ENCODE peak calls at places on chromosomes 4 and X, in ten cellular contexts. One of them, this sample, is unnamed.

GRCh38 chr4:145523117-145523516 is 41.5 kb downstream of the SMAD1 start:
- DNase-seq in HCT116: no peak
- DNase-seq in IMR-90: peak; percentile 56
- DNase-seq in suprapubic skin: no peak
- DNase-seq in ascending aorta: no peak
- DNase-seq in fibroblast of lung: peak; percentile 56
- DNase-seq in body of pancreas: no peak
- DNase-seq in DND-41: no peak
- DNase-seq in left ventricle myocardium inferior: no peak
- DNase-seq in SK-N-SH: no peak
- DNase-seq in this sample: no peak

GRCh38 chr4:145732001-145732400 is 52.1 kb downstream of the C4orf51 start:
- DNase-seq in DND-41: no peak
- DNase-seq in ascending aorta: no peak
- DNase-seq in SK-N-SH: no peak
- DNase-seq in IMR-90: no peak
- DNase-seq in suprapubic skin: no peak
- DNase-seq in fibroblast of lung: no peak
- DNase-seq in left ventricle myocardium inferior: no peak
- DNase-seq in body of pancreas: no peak
- DNase-seq in HCT116: no peak
- DNase-seq in this sample: no peak

GRCh38 chr4:34516524-34516923 is 1727.8 kb downstream of the ARAP2 start:
- DNase-seq in IMR-90: no peak
- DNase-seq in fibroblast of lung: no peak
- DNase-seq in suprapubic skin: no peak
- DNase-seq in SK-N-SH: no peak
- DNase-seq in HCT116: peak; percentile 10
- DNase-seq in DND-41: no peak
- DNase-seq in left ventricle myocardium inferior: no peak
- DNase-seq in body of pancreas: no peak
- DNase-seq in ascending aorta: no peak
- DNase-seq in this sample: no peak

GRCh38 chr4:44916406-44916805 is 190.1 kb upstream of the GNPDA2 start:
- DNase-seq in HCT116: no peak
- DNase-seq in suprapubic skin: no peak
- DNase-seq in DND-41: no peak
- DNase-seq in IMR-90: no peak
- DNase-seq in SK-N-SH: no peak
- DNase-seq in body of pancreas: no peak
- DNase-seq in ascending aorta: no peak
- DNase-seq in fibroblast of lung: peak; percentile 15
- DNase-seq in left ventricle myocardium inferior: no peak
- DNase-seq in this sample: no peak

GRCh38 chr4:183806341-183806740 is 98.8 kb upstream of the STOX2 start:
- DNase-seq in IMR-90: no peak
- DNase-seq in left ventricle myocardium inferior: no peak
- DNase-seq in HCT116: no peak
- DNase-seq in SK-N-SH: no peak
- DNase-seq in DND-41: no peak
- DNase-seq in body of pancreas: no peak
- DNase-seq in suprapubic skin: no peak
- DNase-seq in fibroblast of lung: no peak
- DNase-seq in ascending aorta: no peak
- DNase-seq in this sample: no peak

GRCh38 chrX:40550069-40550468 is 30.7 kb upstream of the ATP6AP2 start:
- DNase-seq in suprapubic skin: no peak
- DNase-seq in SK-N-SH: peak; percentile 71
- DNase-seq in DND-41: no peak
- DNase-seq in fibroblast of lung: no peak
- DNase-seq in body of pancreas: peak; percentile 31
- DNase-seq in left ventricle myocardium inferior: no peak
- DNase-seq in IMR-90: no peak
- DNase-seq in HCT116: no peak
- DNase-seq in ascending aorta: no peak
- DNase-seq in this sample: no peak

GRCh38 chrX:140157611-140158010 is 192.3 kb upstream of the CXorf66 start:
- DNase-seq in suprapubic skin: no peak
- DNase-seq in HCT116: no peak
- DNase-seq in ascending aorta: no peak
- DNase-seq in IMR-90: peak; percentile 8
- DNase-seq in body of pancreas: no peak
- DNase-seq in left ventricle myocardium inferior: no peak
- DNase-seq in SK-N-SH: no peak
- DNase-seq in DND-41: no peak
- DNase-seq in fibroblast of lung: peak; percentile 12
- DNase-seq in this sample: no peak

GRCh38 chr4:68869274-68869773 is 53.5 kb downstream of the UGT2B10 start:
- DNase-seq in DND-41: no peak
- DNase-seq in HCT116: no peak
- DNase-seq in fibroblast of lung: no peak
- DNase-seq in left ventricle myocardium inferior: no peak
- DNase-seq in SK-N-SH: no peak
- DNase-seq in body of pancreas: no peak
- DNase-seq in ascending aorta: no peak
- DNase-seq in suprapubic skin: no peak
- DNase-seq in IMR-90: no peak
- DNase-seq in this sample: no peak

GRCh38 chr4:119728185-119728584 is 99.6 kb upstream of the PDE5A start:
- DNase-seq in fibroblast of lung: peak; percentile 47
- DNase-seq in body of pancreas: no peak
- DNase-seq in IMR-90: peak; percentile 52
- DNase-seq in DND-41: no peak
- DNase-seq in SK-N-SH: no peak
- DNase-seq in left ventricle myocardium inferior: no peak
- DNase-seq in ascending aorta: no peak
- DNase-seq in HCT116: no peak
- DNase-seq in suprapubic skin: no peak
- DNase-seq in this sample: no peak

GRCh38 chr4:145805490-145805889 is 125.5 kb downstream of the C4orf51 start:
- DNase-seq in HCT116: no peak
- DNase-seq in SK-N-SH: no peak
- DNase-seq in suprapubic skin: no peak
- DNase-seq in fibroblast of lung: no peak
- DNase-seq in ascending aorta: no peak
- DNase-seq in left ventricle myocardium inferior: peak; percentile 22
- DNase-seq in IMR-90: peak; percentile 21
- DNase-seq in body of pancreas: no peak
- DNase-seq in DND-41: no peak
- DNase-seq in this sample: no peak

GRCh38 chr4:34293459-34293858 is 1950.9 kb downstream of the ARAP2 start:
- DNase-seq in fibroblast of lung: no peak
- DNase-seq in body of pancreas: no peak
- DNase-seq in suprapubic skin: no peak
- DNase-seq in ascending aorta: no peak
- DNase-seq in SK-N-SH: no peak
- DNase-seq in DND-41: no peak
- DNase-seq in IMR-90: no peak
- DNase-seq in left ventricle myocardium inferior: no peak
- DNase-seq in HCT116: peak; percentile 72
- DNase-seq in this sample: no peak

GRCh38 chrX:132614297-132614696 is 125.5 kb upstream of the MBNL3 start:
- DNase-seq in HCT116: no peak
- DNase-seq in DND-41: peak; percentile 19
- DNase-seq in ascending aorta: no peak
- DNase-seq in suprapubic skin: no peak
- DNase-seq in SK-N-SH: no peak
- DNase-seq in body of pancreas: no peak
- DNase-seq in fibroblast of lung: peak; percentile 8
- DNase-seq in left ventricle myocardium inferior: no peak
- DNase-seq in IMR-90: no peak
- DNase-seq in this sample: no peak

GRCh38 chrX:141989802-141990201 is 86.1 kb downstream of the MAGEC1 start:
- DNase-seq in ascending aorta: no peak
- DNase-seq in left ventricle myocardium inferior: no peak
- DNase-seq in body of pancreas: peak; percentile 11
- DNase-seq in suprapubic skin: no peak
- DNase-seq in DND-41: no peak
- DNase-seq in IMR-90: no peak
- DNase-seq in HCT116: no peak
- DNase-seq in fibroblast of lung: peak; percentile 60
- DNase-seq in SK-N-SH: no peak
- DNase-seq in this sample: no peak

GRCh38 chr4:68948044-68948743 is 3.4 kb downstream of the UGT2A3 start:
- DNase-seq in suprapubic skin: no peak
- DNase-seq in left ventricle myocardium inferior: no peak
- DNase-seq in DND-41: no peak
- DNase-seq in fibroblast of lung: no peak
- DNase-seq in body of pancreas: no peak
- DNase-seq in HCT116: no peak
- DNase-seq in IMR-90: no peak
- DNase-seq in ascending aorta: no peak
- DNase-seq in SK-N-SH: no peak
- DNase-seq in this sample: no peak

GRCh38 chr4:24857996-24858395 is 54.8 kb downstream of the CCDC149 start:
- DNase-seq in HCT116: no peak
- DNase-seq in ascending aorta: peak; percentile 77
- DNase-seq in body of pancreas: no peak
- DNase-seq in IMR-90: peak; percentile 78
- DNase-seq in DND-41: no peak
- DNase-seq in suprapubic skin: no peak
- DNase-seq in fibroblast of lung: peak; percentile 85
- DNase-seq in SK-N-SH: no peak
- DNase-seq in left ventricle myocardium inferior: no peak
- DNase-seq in this sample: no peak

GRCh38 chr4:174553828-174554227 is 31.5 kb upstream of the HPGD start:
- DNase-seq in left ventricle myocardium inferior: no peak
- DNase-seq in IMR-90: no peak
- DNase-seq in SK-N-SH: no peak
- DNase-seq in DND-41: no peak
- DNase-seq in fibroblast of lung: peak; percentile 55
- DNase-seq in HCT116: no peak
- DNase-seq in body of pancreas: no peak
- DNase-seq in ascending aorta: no peak
- DNase-seq in suprapubic skin: no peak
- DNase-seq in this sample: no peak

GRCh38 chr4:3368841-3369760 is 72.7 kb upstream of the HGFAC start:
- DNase-seq in DND-41: no peak
- DNase-seq in fibroblast of lung: no peak
- DNase-seq in HCT116: no peak
- DNase-seq in left ventricle myocardium inferior: no peak
- DNase-seq in ascending aorta: no peak
- DNase-seq in IMR-90: no peak
- DNase-seq in SK-N-SH: peak; percentile 62
- DNase-seq in body of pancreas: no peak
- DNase-seq in suprapubic skin: no peak
- DNase-seq in this sample: peak; percentile 68

GRCh38 chr4:102534845-102535244 is 33.7 kb downstream of the NFKB1 start:
- DNase-seq in HCT116: no peak
- DNase-seq in DND-41: no peak
- DNase-seq in ascending aorta: no peak
- DNase-seq in suprapubic skin: no peak
- DNase-seq in body of pancreas: no peak
- DNase-seq in left ventricle myocardium inferior: no peak
- DNase-seq in IMR-90: no peak
- DNase-seq in fibroblast of lung: no peak
- DNase-seq in SK-N-SH: no peak
- DNase-seq in this sample: no peak
- H3K4me3 ChIP-seq in HCT116: no peak overlapping the region
- H3K4me3 ChIP-seq in DND-41: no peak overlapping the region
- H3K4me3 ChIP-seq in ascending aorta: no peak overlapping the region
- H3K4me3 ChIP-seq in suprapubic skin: no peak overlapping the region
- H3K4me3 ChIP-seq in body of pancreas: no peak overlapping the region
- H3K4me3 ChIP-seq in left ventricle myocardium inferior: no peak overlapping the region
- H3K4me3 ChIP-seq in IMR-90: no peak overlapping the region
- H3K4me3 ChIP-seq in fibroblast of lung: no peak overlapping the region
- H3K4me3 ChIP-seq in SK-N-SH: no peak overlapping the region
- H3K4me3 ChIP-seq in this sample: no peak overlapping the region

GRCh38 chr4:23388259-23388658 is 501.6 kb downstream of the PPARGC1A start:
- DNase-seq in DND-41: no peak
- DNase-seq in ascending aorta: no peak
- DNase-seq in suprapubic skin: no peak
- DNase-seq in IMR-90: no peak
- DNase-seq in SK-N-SH: no peak
- DNase-seq in HCT116: no peak
- DNase-seq in body of pancreas: no peak
- DNase-seq in left ventricle myocardium inferior: no peak
- DNase-seq in fibroblast of lung: no peak
- DNase-seq in this sample: no peak

GRCh38 chr4:23388699-23389395 is 501.0 kb downstream of the PPARGC1A start:
- DNase-seq in ascending aorta: no peak
- DNase-seq in IMR-90: no peak
- DNase-seq in HCT116: no peak
- DNase-seq in SK-N-SH: no peak
- DNase-seq in body of pancreas: no peak
- DNase-seq in left ventricle myocardium inferior: no peak
- DNase-seq in DND-41: no peak
- DNase-seq in suprapubic skin: no peak
- DNase-seq in fibroblast of lung: no peak
- DNase-seq in this sample: no peak

GRCh38 chr4:23392860-23393458 is 496.9 kb downstream of the PPARGC1A start:
- DNase-seq in DND-41: no peak
- DNase-seq in fibroblast of lung: no peak
- DNase-seq in ascending aorta: no peak
- DNase-seq in HCT116: no peak
- DNase-seq in left ventricle myocardium inferior: no peak
- DNase-seq in SK-N-SH: no peak
- DNase-seq in suprapubic skin: no peak
- DNase-seq in IMR-90: no peak
- DNase-seq in body of pancreas: no peak
- DNase-seq in this sample: no peak
- H3K27ac ChIP-seq in DND-41: no peak overlapping the region
- H3K27ac ChIP-seq in fibroblast of lung: no peak overlapping the region
- H3K27ac ChIP-seq in ascending aorta: no peak overlapping the region
- H3K27ac ChIP-seq in HCT116: no peak overlapping the region
- H3K27ac ChIP-seq in left ventricle myocardium inferior: no peak overlapping the region
- H3K27ac ChIP-seq in SK-N-SH: no peak overlapping the region
- H3K27ac ChIP-seq in suprapubic skin: no peak overlapping the region
- H3K27ac ChIP-seq in IMR-90: no peak overlapping the region
- H3K27ac ChIP-seq in body of pancreas: no peak overlapping the region
- H3K27ac ChIP-seq in this sample: no peak overlapping the region

DNA sequence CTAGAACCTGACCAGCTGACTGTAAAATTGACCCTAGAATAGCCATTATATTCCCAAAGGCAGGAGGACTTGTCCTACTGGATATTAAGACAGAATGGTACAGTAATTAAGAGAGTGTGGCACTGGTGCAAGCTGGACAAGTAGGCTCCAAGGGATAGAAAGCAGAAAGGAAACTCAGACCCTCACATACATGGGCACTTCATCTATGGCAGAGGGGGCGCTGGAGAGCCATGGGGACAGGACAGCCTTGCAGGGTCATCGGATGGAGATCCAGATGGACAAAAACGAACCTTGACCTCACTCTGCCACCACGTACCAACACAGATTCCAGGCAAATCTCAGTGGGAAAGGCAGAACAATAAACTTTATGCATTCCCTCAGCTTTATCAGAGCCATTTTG is 40.6 kb downstream of the GAB3 start:
- DNase-seq in fibroblast of lung: no peak
- DNase-seq in DND-41: no peak
- DNase-seq in left ventricle myocardium inferior: no peak
- DNase-seq in IMR-90: no peak
- DNase-seq in ascending aorta: no peak
- DNase-seq in suprapubic skin: no peak
- DNase-seq in body of pancreas: no peak
- DNase-seq in SK-N-SH: no peak
- DNase-seq in HCT116: no peak
- DNase-seq in this sample: no peak
- TF ChIP-seq CTCF in fibroblast of lung: no peak
- TF ChIP-seq CTCF in DND-41: peak; percentile 13
- TF ChIP-seq CTCF in left ventricle myocardium inferior: no peak
- TF ChIP-seq CTCF in IMR-90: no peak
- TF ChIP-seq CTCF in ascending aorta: peak; percentile 20
- TF ChIP-seq CTCF in suprapubic skin: no peak
- TF ChIP-seq CTCF in body of pancreas: no peak
- TF ChIP-seq CTCF in SK-N-SH: no peak
- TF ChIP-seq CTCF in HCT116: no peak
- TF ChIP-seq CTCF in this sample: no peak

GRCh38 chr4:15584785-15585184 is 70.4 kb downstream of the FBXL5 start:
- DNase-seq in SK-N-SH: no peak
- DNase-seq in body of pancreas: no peak
- DNase-seq in fibroblast of lung: no peak
- DNase-seq in left ventricle myocardium inferior: no peak
- DNase-seq in ascending aorta: no peak
- DNase-seq in HCT116: no peak
- DNase-seq in suprapubic skin: no peak
- DNase-seq in IMR-90: no peak
- DNase-seq in DND-41: no peak
- DNase-seq in this sample: no peak
- H3K4me3 ChIP-seq in SK-N-SH: no peak overlapping the region
- H3K4me3 ChIP-seq in body of pancreas: no peak overlapping the region
- H3K4me3 ChIP-seq in fibroblast of lung: no peak overlapping the region
- H3K4me3 ChIP-seq in left ventricle myocardium inferior: no peak overlapping the region
- H3K4me3 ChIP-seq in ascending aorta: no peak overlapping the region
- H3K4me3 ChIP-seq in HCT116: no peak overlapping the region
- H3K4me3 ChIP-seq in suprapubic skin: no peak overlapping the region
- H3K4me3 ChIP-seq in IMR-90: no peak overlapping the region
- H3K4me3 ChIP-seq in DND-41: no peak overlapping the region
- H3K4me3 ChIP-seq in this sample: no peak overlapping the region